ENCODE peak calls at places on chromosomes 3 and 15, in eight cellular contexts. Z, P, D, A, W, N, F and B are unnamed samples.

GRCh38 chr3:150237490-150237889 is 170.6 kb upstream of the TSC22D2 start:
- DNase-seq in D (no peak), Z (no peak), A (no peak), N (peak; percentile 92), F (no peak), P (no peak), W (peak; percentile 53), B (no peak)

GRCh38 chr3:117547956-117548550 is 838.5 kb downstream of the TUSC7 start:
- DNase-seq in N (peak; percentile 95), A (no peak), W (peak; percentile 96), F (no peak), D (no peak), Z (no peak), P (no peak), B (no peak)

GRCh38 chr15:61644550-61644949 is 415.4 kb upstream of the RORA start:
- DNase-seq in Z (no peak), P (no peak), F (no peak), A (no peak), W (no peak), D (no peak), N (no peak), B (no peak)

GRCh38 chr3:100966807-100967206 is 26.4 kb downstream of the ABI3BP start:
- DNase-seq in D (no peak), N (no peak), F (no peak), A (no peak), Z (no peak), W (no peak), P (no peak), B (no peak)

GRCh38 chr3:11022115-11022514 is 29.6 kb downstream of the SLC6A1 start:
- DNase-seq in F (no peak), P (no peak), A (no peak), Z (no peak), D (no peak), W (no peak), N (no peak), B (no peak)

GRCh38 chr15:99253381-99254090 is 2.3 kb downstream of the LRRC28 start:
- DNase-seq in D (no peak), W (peak; percentile 80), F (no peak), A (no peak), Z (no peak), N (no peak), P (no peak), B (no peak)

GRCh38 chr3:39099242-39099641 is 8.2 kb downstream of the GORASP1 start:
- DNase-seq in N (no peak), Z (no peak), A (no peak), F (no peak), D (no peak), W (no peak), P (no peak), B (no peak)

GRCh38 chr15:97909291-97909891 is 51.1 kb upstream of the ARRDC4 start:
- DNase-seq in D (peak; percentile 75), F (peak; percentile 58), W (peak; percentile 66), P (peak; percentile 75), A (peak; percentile 83), N (peak; percentile 59), Z (peak; percentile 60), B (peak; percentile 63)

GRCh38 chr3:72238341-72238740 is 453.4 kb upstream of the PROK2 start:
- DNase-seq in N (no peak), D (peak; percentile 77), W (no peak), P (no peak), A (peak; percentile 12), Z (no peak), F (no peak), B (no peak)

GRCh38 chr3:14234197-14235002 is 55.8 kb downstream of the LSM3 start:
- DNase-seq in Z (no peak), N (peak; percentile 94), P (no peak), F (no peak), D (peak; percentile 42), A (peak; percentile 82), W (peak; percentile 83), B (peak; percentile 70)

GRCh38 chr3:66037330-66037985 is 1.3 kb downstream of the MAGI1 start:
- DNase-seq in W (peak; percentile 48), D (peak; percentile 62), F (peak; percentile 46), N (peak; percentile 51), Z (peak; percentile 55), A (peak; percentile 62), P (peak; percentile 11), B (peak; percentile 71)

GRCh38 chr3:172333692-172334457 is 114.4 kb downstream of the GHSR start:
- DNase-seq in P (no peak), A (no peak), F (no peak), Z (no peak), N (no peak), D (no peak), W (no peak), B (no peak)
- TF ChIP-seq CTCF in P (peak; percentile 30), A (no peak), F (peak; percentile 30), Z (no peak), N (no peak), D (peak; percentile 31), W (peak; percentile 13), B (no peak)

DNA sequence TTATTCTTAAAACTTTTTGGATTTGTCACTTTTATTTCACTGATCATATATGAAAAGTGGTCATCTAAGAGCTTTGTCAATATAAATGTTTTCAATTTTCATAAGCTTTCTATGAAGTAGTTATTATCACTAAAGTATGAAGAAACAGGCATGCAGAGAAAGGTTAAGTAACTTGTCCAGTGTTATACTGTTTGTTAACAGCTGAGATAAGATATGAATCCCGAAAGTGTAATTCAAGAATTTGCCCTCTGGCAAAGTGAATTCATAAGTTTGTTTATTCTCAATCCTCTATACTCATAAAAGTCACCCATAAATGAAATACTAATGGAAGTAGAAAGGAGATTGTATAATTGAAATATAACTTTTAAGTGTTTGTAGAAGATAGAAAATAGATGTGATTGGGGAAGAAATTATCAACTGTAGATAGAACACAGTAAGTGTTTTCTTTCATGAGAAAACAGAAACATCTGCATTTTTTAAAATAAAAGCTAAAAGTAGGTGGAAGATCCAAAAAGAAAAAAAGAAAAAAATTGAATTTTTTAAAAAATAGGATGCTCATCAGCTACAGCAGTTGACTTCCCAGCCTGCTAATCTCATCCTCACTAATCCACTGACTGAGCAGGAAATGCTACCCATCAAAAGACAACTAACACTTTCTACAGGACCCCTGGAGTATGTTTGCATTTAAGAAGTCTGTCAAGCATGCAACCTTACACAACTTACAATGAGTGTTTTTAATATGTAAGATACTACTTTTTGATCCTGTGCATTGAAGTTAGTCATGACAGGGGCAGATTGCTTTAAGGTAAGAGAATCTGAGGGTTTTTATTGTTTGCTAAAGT is 878.1 kb downstream of the SI start:
- DNase-seq in N (peak; percentile 4), F (no peak), W (peak; percentile 0), A (no peak), P (no peak), Z (no peak), D (no peak), B (no peak)
- TF ChIP-seq CTCF in N (no peak), F (no peak), W (no peak), A (no peak), P (no peak), Z (no peak), D (no peak), B (no peak)

DNA sequence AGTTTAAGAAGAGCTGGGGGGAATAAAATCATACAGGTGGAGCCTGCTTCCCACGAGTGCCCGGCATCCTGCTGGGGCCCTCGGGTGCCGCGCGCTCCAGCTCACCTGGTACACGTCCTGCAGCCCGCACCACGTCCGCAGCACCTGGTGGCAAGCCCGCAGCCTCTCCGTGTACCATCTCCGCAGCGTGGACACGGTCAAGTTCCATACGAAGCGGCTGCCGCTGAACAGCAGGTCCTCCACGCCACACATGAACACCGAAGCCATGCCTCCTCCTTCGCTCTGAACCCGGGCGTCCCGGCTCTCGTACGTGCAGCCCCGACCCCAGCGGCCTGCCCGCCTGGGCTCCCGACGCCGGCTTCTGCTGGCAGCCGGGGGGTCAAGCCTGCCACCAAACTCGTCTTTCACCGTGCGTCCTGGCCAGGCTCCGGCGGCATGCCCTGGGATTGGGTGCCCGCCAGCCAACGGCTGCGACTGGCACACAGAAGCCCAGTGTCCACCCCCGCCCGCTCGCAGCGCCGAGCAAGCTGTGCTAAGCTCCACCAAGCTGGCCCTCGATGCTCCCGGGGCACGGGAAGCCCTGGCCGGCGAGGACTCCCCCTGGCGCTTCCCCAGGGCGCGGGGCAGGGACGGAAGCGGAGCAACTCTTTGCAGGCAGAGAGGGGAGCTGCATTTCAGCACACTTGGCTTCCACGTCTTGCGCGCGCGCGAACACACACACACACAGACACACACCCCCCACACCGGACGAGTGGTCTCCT is at the start of gene FRMD4B:
- DNase-seq in A (peak; percentile 65), W (no peak), N (no peak), Z (peak; percentile 73), P (peak; percentile 29), F (peak; percentile 85), D (peak; percentile 67), B (peak; percentile 93)
- TF ChIP-seq CTCF in A (no peak), W (no peak), N (peak; percentile 51), Z (peak; percentile 33), P (peak; percentile 44), F (peak; percentile 48), D (no peak), B (peak; percentile 48)

DNA sequence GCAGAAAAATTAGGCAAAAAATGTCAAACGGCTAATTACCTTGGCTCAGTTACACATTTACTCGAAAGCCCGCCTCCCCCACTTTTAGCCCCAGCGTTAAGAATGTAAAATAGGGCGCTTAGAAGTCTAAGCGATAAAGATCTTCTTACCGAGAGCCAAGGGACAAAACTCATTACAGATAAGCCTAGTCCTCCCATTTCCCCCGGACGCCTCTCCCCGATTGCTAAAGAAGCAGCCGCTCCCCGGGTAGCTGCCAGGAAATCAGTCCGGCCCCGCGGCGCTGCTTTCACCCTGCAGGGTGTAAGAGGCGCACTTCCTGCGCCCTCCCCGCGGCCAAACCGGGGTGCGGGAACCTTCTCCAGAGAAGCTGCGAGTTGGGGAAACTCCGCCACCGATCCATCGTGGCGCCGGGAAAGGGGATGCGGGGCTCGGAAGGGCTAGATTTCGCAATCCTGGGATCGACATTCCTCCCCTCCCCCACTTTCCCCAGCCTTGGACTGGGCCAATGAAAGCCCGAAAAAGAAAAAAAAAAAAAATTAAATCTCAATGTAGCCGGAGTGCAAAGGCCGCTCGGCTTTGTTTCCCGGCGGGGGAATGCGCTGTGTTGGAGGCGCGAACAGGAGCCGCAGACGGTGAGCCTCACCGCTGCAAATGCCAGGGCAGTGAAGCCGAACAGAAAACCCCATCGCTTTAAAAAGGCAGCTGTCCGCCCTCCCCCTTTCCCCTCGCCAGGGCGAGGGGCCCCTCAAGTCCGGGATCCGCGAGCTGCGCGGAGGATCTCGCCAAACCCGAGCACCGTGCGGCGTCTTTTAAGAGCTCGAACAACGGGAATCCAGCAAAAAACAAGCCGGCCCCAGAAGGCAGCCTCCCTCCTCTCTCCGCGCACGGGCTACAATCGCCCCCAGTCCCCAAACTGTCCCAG is 658 bp upstream of the PTPRG start:
- DNase-seq in W (peak; percentile 87), F (peak; percentile 88), D (peak; percentile 79), N (peak; percentile 66), Z (peak; percentile 64), A (peak; percentile 82), P (peak; percentile 65), B (peak; percentile 84)
- TF ChIP-seq CTCF in W (peak; percentile 15), F (peak; percentile 44), D (no peak), N (peak; percentile 22), Z (no peak), A (no peak), P (peak; percentile 34), B (no peak)